ENCODE peak calls at places on chromosomes 1 and 21, in four cellular contexts. G is A549, N is K562, T is H1. A is an unnamed sample.

GRCh38 chr1:93591833-93592635 is 89.6 kb downstream of the BCAR3 start:
- DNase-seq in G (no peak), N (peak), T (no peak), A (peak)

GRCh38 chr1:207903767-207904166 is 7.2 kb downstream of the CD34 start:
- DNase-seq in N (no peak), G (no peak), T (no peak), A (no peak)

GRCh38 chr1:102593276-102593675 is 515.0 kb downstream of the COL11A1 start:
- DNase-seq in N (no peak), T (no peak), G (no peak), A (no peak)

GRCh38 chr1:153670257-153670858 is 435 bp downstream of the ILF2 start:
- DNase-seq in T (no peak), N (peak), G (no peak), A (no peak)

GRCh38 chr1:68327414-68327813 is 95.1 kb upstream of the WLS start:
- DNase-seq in T (no peak), G (no peak), N (no peak), A (no peak)

GRCh38 chr1:225572422-225572821 is 80.5 kb downstream of the ENAH start:
- DNase-seq in N (no peak), G (peak), T (no peak), A (no peak)

GRCh38 chr1:43621386-43621785 is 28.6 kb upstream of the KDM4A start:
- DNase-seq in T (no peak), G (no peak), N (no peak), A (no peak)

GRCh38 chr1:28123461-28123961 is 35.1 kb upstream of the EYA3 start:
- DNase-seq in T (no peak), G (no peak), N (no peak), A (no peak)

GRCh38 chr1:171850951-171851350 is 9.7 kb downstream of the DNM3 start:
- DNase-seq in T (no peak), G (no peak), N (no peak), A (peak)

GRCh38 chr1:240455228-240455821 is 156.6 kb downstream of the GREM2 start:
- DNase-seq in G (no peak), N (no peak), T (no peak), A (no peak)

GRCh38 chr1:5750186-5751170 is 241.7 kb downstream of the NPHP4 start:
- DNase-seq in G (no peak), T (no peak), N (no peak), A (no peak)

GRCh38 chr1:118487091-118487490 is 302.1 kb upstream of the SPAG17 start:
- DNase-seq in T (no peak), N (no peak), G (no peak), A (no peak)
- TF ChIP-seq PHF8 in T (no peak), N (no peak), G (no peak), A (no peak)

GRCh38 chr1:22729921-22730320 is 19.3 kb downstream of the EPHB2 start:
- DNase-seq in G (no peak), T (no peak), N (no peak), A (no peak)

GRCh38 chr1:22731924-22732522 is 21.4 kb downstream of the EPHB2 start:
- DNase-seq in N (peak), G (no peak), T (no peak), A (no peak)

GRCh38 chr1:22736496-22737088 is 26.0 kb downstream of the EPHB2 start:
- DNase-seq in T (no peak), N (peak), G (no peak), A (no peak)

GRCh38 chr1:22737374-22738068 is 26.9 kb downstream of the EPHB2 start:
- DNase-seq in N (no peak), T (no peak), G (no peak), A (no peak)

DNA sequence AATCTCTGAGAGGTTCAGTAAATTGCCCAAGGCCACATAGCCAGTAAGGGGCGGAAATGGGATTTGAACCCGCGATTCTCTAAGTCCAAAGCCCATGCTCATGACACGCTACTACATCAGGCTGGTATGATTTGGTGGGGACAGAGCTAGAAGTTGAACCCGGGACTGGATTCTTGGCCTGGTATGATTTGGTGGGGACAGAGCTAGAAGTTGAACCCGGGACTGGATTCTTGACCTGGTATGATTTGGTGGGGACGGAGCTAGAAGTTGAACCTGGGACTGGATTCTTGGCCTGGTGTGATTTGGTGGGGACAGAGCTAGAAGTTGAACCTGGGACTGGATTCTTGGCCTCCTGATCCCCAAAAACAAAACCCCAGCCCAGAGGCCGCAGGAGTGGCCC is 23.0 kb downstream of the EPHB2 start:
- DNase-seq in N (no peak), G (no peak), T (no peak), A (no peak)
- TF ChIP-seq PHF8 in N (no peak), G (no peak), T (no peak), A (no peak)

GRCh38 chr1:160131803-160132565 is 16.4 kb downstream of the ATP1A2 start:
- DNase-seq in G (no peak), N (no peak), T (no peak), A (peak)
- TF ChIP-seq PHF8 in G (no peak), N (no peak), T (no peak), A (no peak)

DNA sequence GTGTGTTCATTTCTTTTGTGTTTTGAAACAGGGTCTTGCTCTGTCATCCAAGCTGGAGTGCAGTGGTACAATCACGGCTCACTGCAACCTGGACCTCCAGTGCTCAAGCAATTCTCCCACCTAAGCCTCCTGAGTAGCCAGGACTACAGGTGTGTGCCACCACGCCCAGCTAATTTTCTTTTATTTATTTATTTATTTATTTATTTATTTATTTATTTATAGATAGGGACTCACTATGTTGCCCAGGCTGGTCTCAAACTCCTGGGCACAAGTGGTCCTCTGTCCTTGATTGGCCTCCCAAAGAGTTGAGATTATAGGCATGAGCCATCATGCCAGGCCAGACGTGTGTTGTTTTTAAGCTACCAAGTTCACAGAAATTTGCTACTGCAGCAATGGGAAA is 43.8 kb upstream of the TLR5 start:
- DNase-seq in T (no peak), N (no peak), G (no peak), A (no peak)
- TF ChIP-seq PHF8 in T (no peak), N (no peak), G (no peak), A (no peak)

DNA sequence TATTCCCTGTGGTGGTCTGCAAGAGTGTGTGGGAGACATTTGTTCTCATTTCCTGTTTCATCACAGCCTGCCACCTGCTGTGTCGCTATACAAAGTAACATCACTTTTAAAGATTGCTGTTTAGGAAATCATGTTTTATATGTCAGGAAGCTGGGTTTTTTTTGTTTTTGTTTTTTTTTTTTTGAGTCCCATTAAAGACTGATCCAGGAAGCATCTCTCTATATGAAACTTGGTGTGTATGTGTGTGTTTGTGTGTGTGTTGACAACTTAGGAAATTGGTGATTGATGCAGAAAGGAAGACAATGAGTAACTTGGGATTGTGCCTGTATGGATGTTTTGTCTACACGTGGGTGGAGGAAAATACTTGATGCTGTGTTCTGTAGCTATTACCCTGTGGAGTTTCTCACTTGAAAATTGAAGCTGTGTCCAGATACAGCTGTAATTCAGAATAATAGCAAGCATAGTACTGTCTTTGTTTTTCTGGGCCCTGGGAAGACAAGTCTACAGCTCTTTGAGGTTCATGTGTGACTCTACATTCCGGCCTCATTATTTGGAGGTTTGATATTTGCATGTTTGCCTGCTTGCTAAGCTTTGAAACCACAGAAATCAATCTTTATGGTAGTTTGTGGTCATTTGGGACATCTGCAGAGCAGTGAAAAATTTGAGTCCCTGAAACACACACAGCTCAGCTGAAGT is 47.9 kb downstream of the LAMC1 start:
- DNase-seq in N (no peak), G (no peak), T (no peak), A (peak)
- TF ChIP-seq PHF8 in N (no peak), G (no peak), T (no peak), A (no peak)

DNA sequence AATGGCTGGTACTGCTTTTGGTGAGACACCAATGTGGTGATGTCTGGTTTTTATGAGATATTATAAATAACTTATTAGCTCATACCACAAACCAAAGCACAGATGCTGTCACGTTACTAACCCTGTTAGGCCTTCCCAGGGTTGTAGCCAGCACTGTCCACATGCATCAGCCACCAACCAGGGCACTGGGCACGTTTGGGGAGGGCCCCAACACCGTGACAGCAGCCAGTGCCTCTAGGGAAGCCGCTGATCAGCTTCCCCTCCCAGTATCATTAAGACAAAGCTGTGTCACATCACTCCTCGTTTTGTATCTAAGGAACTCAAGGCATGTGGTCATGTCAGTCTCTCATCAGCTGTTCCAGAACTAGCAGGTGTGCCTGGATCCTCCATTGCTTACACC is 13.9 kb downstream of the URB1 start:
- DNase-seq in G (no peak), T (no peak), N (no peak), A (no peak)
- TF ChIP-seq PHF8 in G (no peak), T (no peak), N (no peak), A (no peak)

GRCh38 chr21:36122977-36123376 is 11.9 kb upstream of the CBR3 start:
- DNase-seq in N (no peak), G (no peak), T (no peak), A (no peak)
- TF ChIP-seq PHF8 in N (no peak), G (no peak), T (no peak), A (no peak)

GRCh38 chr1:241591317-241591716 is 48.9 kb downstream of the CHML start:
- DNase-seq in T (no peak), G (peak), N (no peak), A (no peak)

GRCh38 chr1:241591736-241592135 is 48.4 kb downstream of the CHML start:
- DNase-seq in G (no peak), T (no peak), N (no peak), A (no peak)

GRCh38 chr1:241592273-241592958 is 47.8 kb downstream of the CHML start:
- DNase-seq in G (no peak), N (no peak), T (no peak), A (no peak)

GRCh38 chr1:241589524-241589923 is 50.6 kb downstream of the CHML start:
- DNase-seq in G (no peak), T (no peak), N (no peak), A (no peak)

DNA sequence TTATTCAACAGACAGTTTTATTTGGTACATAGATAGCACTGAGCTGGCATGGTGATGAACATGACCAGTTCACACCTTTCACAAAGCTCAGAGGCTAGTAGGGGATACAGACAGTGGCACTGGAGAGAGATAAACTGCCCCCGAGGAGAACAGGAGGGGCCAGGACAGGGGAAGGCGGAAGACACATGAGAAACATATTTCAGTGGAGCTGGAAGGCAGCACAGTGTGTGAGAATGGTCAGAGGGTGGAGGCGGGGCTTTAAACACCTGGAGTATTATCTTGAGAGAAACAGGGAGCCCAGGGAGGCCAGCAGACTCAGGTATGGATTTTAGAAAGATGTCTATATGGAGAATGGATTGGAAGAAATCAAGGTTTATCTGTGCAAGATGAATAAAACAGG is 49.4 kb downstream of the CHML start:
- DNase-seq in G (no peak), T (no peak), N (no peak), A (no peak)
- TF ChIP-seq PHF8 in G (no peak), T (no peak), N (no peak), A (no peak)

GRCh38 chr1:54809496-54810074 is 8.5 kb upstream of the TTC22 start:
- DNase-seq in T (no peak), N (no peak), G (no peak), A (no peak)

GRCh38 chr1:54808443-54809207 is 7.5 kb upstream of the TTC22 start:
- DNase-seq in N (peak), T (no peak), G (no peak), A (no peak)

GRCh38 chr1:54806931-54807611 is 5.9 kb upstream of the TTC22 start:
- DNase-seq in N (no peak), G (no peak), T (no peak), A (no peak)

GRCh38 chr1:54805981-54806381 is 4.9 kb upstream of the TTC22 start:
- DNase-seq in N (peak), G (no peak), T (no peak), A (no peak)

DNA sequence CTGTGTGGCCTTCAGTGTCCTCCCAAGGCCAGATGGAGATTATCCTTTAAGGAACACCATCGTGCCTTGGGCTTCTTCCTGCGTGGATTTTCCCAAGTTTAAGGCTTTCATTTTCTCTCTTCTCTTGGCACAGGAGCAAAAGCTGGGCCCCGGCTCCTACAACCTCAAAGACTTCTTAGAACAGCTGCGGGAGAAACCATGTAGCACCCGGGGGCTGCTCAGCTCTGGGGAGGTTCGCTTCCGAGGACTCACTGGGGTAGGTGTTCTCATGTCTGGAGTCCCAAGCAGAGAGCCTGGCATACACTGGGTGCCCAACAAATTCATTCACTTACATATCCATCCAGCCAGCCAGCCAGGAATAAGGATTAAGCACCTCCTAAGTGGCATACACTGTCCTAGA is 6.6 kb upstream of the TTC22 start:
- DNase-seq in N (no peak), T (no peak), G (no peak), A (no peak)
- TF ChIP-seq PHF8 in N (no peak), T (no peak), G (no peak), A (no peak)

A was measured in HepG2.